ENCODE peak calls at places on chromosomes 7 and 10, in five cellular contexts. G is heart right ventricle, M is PC-9, A is heart left ventricle, E is cardiac muscle cell. H is an unnamed sample.
A peak's percentile ranks its signal among the peaks of the same experiment; 100 is the strongest.

GRCh38 chr10:93435621-93436385 is 46.3 kb downstream of the MYOF start:
- DNase-seq in G (no peak), A (no peak), M (peak; percentile 55), E (peak; percentile 82), H (no peak)

GRCh38 chr7:44104880-44105771 is 981 bp downstream of the AEBP1 start:
- DNase-seq in G (no peak), E (peak; percentile 60), M (peak; percentile 41), A (no peak), H (no peak)

GRCh38 chr7:151570366-151570915 is 50.7 kb upstream of the RHEB start:
- DNase-seq in M (no peak), G (no peak), A (no peak), E (peak; percentile 47), H (no peak)

GRCh38 chr7:156732091-156732621 is 91.6 kb downstream of the RNF32 start:
- DNase-seq in A (no peak), G (no peak), M (no peak), E (no peak), H (no peak)

GRCh38 chr10:29646960-29647431 is 12.2 kb upstream of the SVIL start:
- DNase-seq in G (no peak), E (peak; percentile 76), M (no peak), A (no peak), H (peak; percentile 19)

GRCh38 chr7:157990878-157991250 is 596.8 kb downstream of the PTPRN2 start:
- DNase-seq in G (no peak), E (no peak), M (no peak), A (no peak), H (no peak)

GRCh38 chr10:90787906-90788491 is 69.8 kb downstream of the HTR7 start:
- DNase-seq in E (peak; percentile 64), G (no peak), A (no peak), M (no peak), H (peak; percentile 44)

GRCh38 chr7:94089806-94090205 is 85.7 kb upstream of the BET1 start:
- DNase-seq in G (no peak), M (no peak), A (no peak), E (no peak), H (no peak)

GRCh38 chr10:66833861-66834260 is 92.0 kb upstream of the LRRTM3 start:
- DNase-seq in M (no peak), G (no peak), A (no peak), E (peak; percentile 37), H (no peak)

GRCh38 chr10:115871855-115872254 is 401.2 kb downstream of the GFRA1 start:
- DNase-seq in A (no peak), M (no peak), E (no peak), G (no peak), H (no peak)

GRCh38 chr7:30136339-30136738 is 1.6 kb downstream of the MTURN start:
- DNase-seq in M (no peak), E (no peak), G (no peak), A (no peak), H (no peak)

GRCh38 chr10:45557275-45557905 is 115.2 kb downstream of the ZFAND4 start:
- DNase-seq in M (no peak), G (no peak), E (peak; percentile 27), A (no peak), H (no peak)

GRCh38 chr10:64430690-64431323 is 909.6 kb downstream of the REEP3 start:
- DNase-seq in M (no peak), G (no peak), E (peak; percentile 24), A (no peak), H (peak; percentile 15)

GRCh38 chr10:126955934-126956711 is 50.9 kb downstream of the DOCK1 start:
- DNase-seq in A (no peak), M (no peak), G (no peak), E (no peak), H (no peak)

GRCh38 chr7:74010407-74010806 is 17.6 kb upstream of the ELN start:
- DNase-seq in M (no peak), E (no peak), A (no peak), G (no peak), H (no peak)

GRCh38 chr7:132472463-132473120 is 103.7 kb downstream of the PLXNA4 start:
- DNase-seq in E (peak; percentile 65), G (peak; percentile 65), M (no peak), A (peak; percentile 78), H (no peak)

GRCh38 chr10:94294168-94294567 is 68.6 kb downstream of the NOC3L start:
- DNase-seq in A (no peak), E (no peak), M (no peak), G (no peak), H (no peak)

GRCh38 chr7:36154255-36155212 is 1.5 kb downstream of the EEPD1 start:
- DNase-seq in E (no peak), G (peak; percentile 26), M (no peak), A (peak; percentile 14), H (no peak)

GRCh38 chr10:86164912-86165311 is 201.7 kb downstream of the GRID1 start:
- DNase-seq in M (no peak), G (no peak), E (no peak), A (no peak), H (no peak)

GRCh38 chr7:134916428-134916883 is 69.9 kb upstream of the AGBL3 start:
- DNase-seq in A (no peak), G (no peak), E (no peak), M (no peak), H (no peak)

GRCh38 chr10:1712314-1712713 is 25.0 kb downstream of the ADARB2 start:
- DNase-seq in E (no peak), M (no peak), G (no peak), A (no peak), H (no peak)

GRCh38 chr7:106312906-106313305 is 28.1 kb upstream of the NAMPT start:
- DNase-seq in M (no peak), A (no peak), G (no peak), E (no peak), H (no peak)

GRCh38 chr10:127012769-127013152 is 107.5 kb downstream of the DOCK1 start:
- DNase-seq in E (peak; percentile 12), M (peak; percentile 90), G (peak; percentile 78), A (peak; percentile 80), H (peak; percentile 97)

GRCh38 chr7:99949645-99950228 is 20.3 kb upstream of the GJC3 start:
- DNase-seq in E (peak; percentile 38), A (no peak), G (no peak), M (no peak), H (no peak)

GRCh38 chr7:16411391-16411790 is 9.9 kb downstream of the CRPPA start:
- DNase-seq in G (no peak), M (peak; percentile 56), A (no peak), E (no peak), H (no peak)

GRCh38 chr7:33986951-33987948 is 81.9 kb downstream of the BMPER start:
- DNase-seq in A (no peak), E (peak; percentile 96), G (no peak), M (peak; percentile 74), H (peak; percentile 3)

GRCh38 chr7:135236727-135237126 is 3.1 kb downstream of the STRA8 start:
- DNase-seq in M (no peak), E (no peak), A (no peak), G (no peak), H (no peak)

GRCh38 chr10:118422241-118422640 is 80.1 kb upstream of the FAM204A start:
- DNase-seq in M (no peak), A (no peak), E (no peak), G (no peak), H (no peak)

GRCh38 chr7:78323118-78323517 is 524.5 kb downstream of the PHTF2 start:
- DNase-seq in A (no peak), E (no peak), G (no peak), M (no peak), H (no peak)

GRCh38 chr7:22849158-22849557 is 26.5 kb upstream of the TOMM7 start:
- DNase-seq in M (peak; percentile 30), E (no peak), G (no peak), A (no peak), H (no peak)

GRCh38 chr10:88651131-88651541 is 13.1 kb upstream of the LIPF start:
- DNase-seq in E (peak; percentile 93), M (peak; percentile 52), A (no peak), G (no peak), H (no peak)

GRCh38 chr7:151119902-151120301 is 33.6 kb downstream of the AGAP3 start:
- DNase-seq in A (no peak), G (no peak), E (no peak), M (no peak), H (no peak)

GRCh38 chr10:128952856-128953255 is 514.2 kb upstream of the MGMT start:
- DNase-seq in E (no peak), G (no peak), M (no peak), A (no peak), H (no peak)

GRCh38 chr7:2478387-2478760 is 2.2 kb upstream of the GRIFIN start:
- DNase-seq in G (peak; percentile 69), E (no peak), A (peak; percentile 74), M (peak; percentile 57), H (peak; percentile 85)

GRCh38 chr7:81769891-81770818 is at the start of gene HGF:
- DNase-seq in A (peak; percentile 72), G (peak; percentile 39), M (no peak), E (peak; percentile 95), H (no peak)

GRCh38 chr7:23811540-23811939 is 101.5 kb downstream of the STK31 start:
- DNase-seq in M (no peak), E (no peak), G (no peak), A (no peak), H (no peak)

GRCh38 chr10:31677198-31678138 is 251.2 kb downstream of the ARHGAP12 start:
- DNase-seq in A (no peak), M (no peak), E (no peak), G (no peak), H (no peak)

GRCh38 chr10:56653289-56653688 is 292.2 kb upstream of the ZWINT start:
- DNase-seq in E (no peak), G (no peak), M (no peak), A (no peak), H (no peak)
- H3K9me3 ChIP-seq in E (no peaks in the 10 kb centered on the region), G (peaks cover 42% of the 10 kb centered on the region), M (no peaks in the 10 kb centered on the region), A (peaks cover 24% of the 10 kb centered on the region), H (no peaks in the 10 kb centered on the region)

GRCh38 chr7:64266341-64266919 is 38.2 kb downstream of the ZNF679 start:
- DNase-seq in E (no peak), A (no peak), G (no peak), M (no peak), H (no peak)
- H3K9me3 ChIP-seq in E (no peaks in the 10 kb centered on the region), A (peaks cover 71% of the 10 kb centered on the region), G (peaks cover 97% of the 10 kb centered on the region), M (peaks cover 16% of the 10 kb centered on the region), H (no peaks in the 10 kb centered on the region)

DNA sequence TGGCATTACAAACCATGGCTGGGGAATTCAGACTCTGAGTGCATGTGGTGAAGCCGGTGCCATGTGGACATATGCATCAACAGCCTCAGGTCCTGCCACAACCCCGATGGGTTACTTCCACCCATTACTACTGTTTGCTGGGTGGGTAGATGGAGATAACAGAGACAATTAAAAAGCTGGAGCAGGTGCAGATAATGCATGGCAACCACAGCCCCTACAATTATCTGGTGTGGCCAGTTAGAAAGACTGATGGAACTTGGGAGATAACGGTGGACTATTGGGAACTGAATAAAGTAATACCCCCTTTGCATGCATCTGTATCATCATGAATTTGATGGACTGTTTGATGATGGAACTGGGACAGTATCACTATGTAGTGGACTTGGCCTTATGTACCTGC is 21.6 kb upstream of the ADAMTS14 start:
- DNase-seq in M (no peak), A (no peak), E (no peak), G (no peak), H (no peak)
- H3K9me3 ChIP-seq in M (peaks cover 7% of the 10 kb centered on the region), A (no peaks in the 10 kb centered on the region), E (no peaks in the 10 kb centered on the region), G (peaks cover 19% of the 10 kb centered on the region), H (no peaks in the 10 kb centered on the region)

DNA sequence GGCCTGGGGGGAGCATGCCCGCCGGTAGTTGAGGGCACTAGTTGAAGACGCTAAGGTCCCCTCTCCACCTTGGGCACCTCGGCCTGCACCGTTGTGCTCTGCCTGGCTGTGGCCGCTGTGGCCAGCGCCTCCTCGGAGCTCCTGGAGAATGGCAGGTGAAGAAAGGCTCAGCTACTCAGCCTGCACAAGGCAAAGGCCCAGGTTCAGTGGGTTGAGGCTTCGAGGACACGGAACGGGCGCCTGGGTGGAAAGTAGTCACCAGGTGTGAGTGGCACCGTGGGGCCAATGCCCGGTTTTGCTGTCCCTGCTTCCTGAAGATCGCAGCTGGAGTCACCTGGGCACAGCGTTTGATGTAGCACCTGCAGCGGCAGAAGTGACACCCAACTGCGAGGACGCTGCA is 12.4 kb upstream of the ZNF716 start:
- DNase-seq in M (no peak), G (no peak), E (no peak), A (no peak), H (no peak)
- H3K9me3 ChIP-seq in M (no peaks in the 10 kb centered on the region), G (peaks cover 81% of the 10 kb centered on the region), E (no peaks in the 10 kb centered on the region), A (peaks cover 2% of the 10 kb centered on the region), H (peaks cover 2% of the 10 kb centered on the region)

H was measured in small intestine.